ENCODE peak calls at places on chromosomes 4 and X, in nine cellular contexts. P is H1, E is esophagus muscularis mucosa, H is tibial artery, K is GM12878, S is adrenal gland, Z is ascending aorta, M is uterus, Q is endodermal cell. V is an unnamed sample. For H3K4me1, the result is how much of the 10 kb centered on the place peaks cover.

GRCh38 chr4:37644962-37645361 is 41.2 kb downstream of the RELL1 start:
- DNase-seq in P (no peak), E (no peak), H (peak), K (no peak), S (no peak), Z (no peak), M (no peak), Q (no peak), V (no peak)

GRCh38 chrX:40062525-40063193 is 35.1 kb downstream of the BCOR start:
- DNase-seq in P (no peak), E (no peak), H (no peak), K (no peak), S (no peak), Z (peak), M (no peak), Q (no peak), V (no peak)

GRCh38 chrX:333611-334311 is 15.2 kb upstream of the GTPBP6 start:
- DNase-seq in P (no peak), E (no peak), H (no peak), K (no peak), S (no peak), Z (no peak), M (no peak), Q (no peak), V (peak)

GRCh38 chrX:38552721-38553120 is 8.6 kb upstream of the TSPAN7 start:
- DNase-seq in P (no peak), E (no peak), H (no peak), K (no peak), S (no peak), Z (no peak), M (no peak), Q (no peak), V (no peak)

GRCh38 chrX:84339507-84340364 is 151.7 kb upstream of the RPS6KA6 start:
- DNase-seq in P (no peak), E (no peak), H (no peak), K (no peak), S (no peak), Z (no peak), M (no peak), Q (no peak), V (no peak)

GRCh38 chr4:89300490-89300889 is 7.1 kb downstream of the GPRIN3 start:
- DNase-seq in P (no peak), E (no peak), H (no peak), K (no peak), S (no peak), Z (no peak), M (no peak), Q (no peak), V (no peak)

GRCh38 chrX:110226931-110227330 is 91.0 kb downstream of the AMMECR1 start:
- DNase-seq in P (no peak), E (no peak), H (no peak), K (no peak), S (no peak), Z (no peak), M (no peak), Q (no peak), V (no peak)

GRCh38 chr4:88814043-88814617 is 116.5 kb upstream of the NAP1L5 start:
- DNase-seq in P (no peak), E (no peak), H (no peak), K (no peak), S (no peak), Z (no peak), M (no peak), Q (peak), V (no peak)

GRCh38 chr4:19300213-19300612 is 951.5 kb upstream of the SLIT2 start:
- DNase-seq in P (no peak), E (no peak), H (no peak), K (no peak), S (no peak), Z (no peak), M (no peak), Q (no peak), V (no peak)

GRCh38 chrX:72532371-72532770 is 40.3 kb downstream of the HDAC8 start:
- DNase-seq in P (no peak), E (no peak), H (no peak), K (no peak), S (no peak), Z (no peak), M (no peak), Q (no peak), V (no peak)

GRCh38 chr4:121181493-121181892 is 17.4 kb upstream of the TNIP3 start:
- DNase-seq in P (no peak), E (no peak), H (no peak), K (no peak), S (no peak), Z (no peak), M (no peak), Q (no peak), V (no peak)

GRCh38 chrX:116873678-116874077 is 410.9 kb upstream of the CT83 start:
- DNase-seq in P (no peak), E (no peak), H (no peak), K (no peak), S (no peak), Z (no peak), M (no peak), Q (no peak), V (no peak)

GRCh38 chrX:23952984-23953907 is 45.4 kb downstream of the CXorf58 start:
- DNase-seq in P (no peak), E (no peak), H (no peak), K (peak), S (no peak), Z (no peak), M (no peak), Q (peak), V (no peak)

GRCh38 chr4:158122501-158122900 is 50.3 kb downstream of the GASK1B start:
- DNase-seq in P (no peak), E (no peak), H (no peak), K (no peak), S (no peak), Z (no peak), M (no peak), Q (no peak), V (no peak)

GRCh38 chr4:5863461-5864113 is 29.3 kb downstream of the CRMP1 start:
- DNase-seq in P (no peak), E (no peak), H (no peak), K (no peak), S (peak), Z (no peak), M (no peak), Q (no peak), V (no peak)

GRCh38 chr4:119299221-119300071 is 22.5 kb downstream of the FABP2 start:
- DNase-seq in P (no peak), E (no peak), H (no peak), K (peak), S (no peak), Z (no peak), M (no peak), Q (peak), V (no peak)

GRCh38 chr4:119313237-119313636 is 8.7 kb downstream of the FABP2 start:
- DNase-seq in P (no peak), E (no peak), H (no peak), K (no peak), S (no peak), Z (no peak), M (no peak), Q (no peak), V (no peak)

GRCh38 chrX:112691361-112691760 is 11.6 kb upstream of the LHFPL1 start:
- DNase-seq in P (no peak), E (no peak), H (no peak), K (no peak), S (no peak), Z (no peak), M (no peak), Q (no peak), V (no peak)

GRCh38 chr4:78079701-78080430 is 22.7 kb downstream of the FRAS1 start:
- DNase-seq in P (no peak), E (no peak), H (no peak), K (no peak), S (no peak), Z (no peak), M (no peak), Q (no peak), V (no peak)

GRCh38 chrX:13200398-13200797 is 119.5 kb downstream of the ATXN3L start:
- DNase-seq in P (no peak), E (no peak), H (no peak), K (no peak), S (no peak), Z (no peak), M (no peak), Q (no peak), V (no peak)

GRCh38 chrX:13196778-13197177 is 123.1 kb downstream of the ATXN3L start:
- DNase-seq in P (no peak), E (no peak), H (no peak), K (no peak), S (no peak), Z (no peak), M (no peak), Q (no peak), V (no peak)

GRCh38 chrX:13201605-13202219 is 118.1 kb downstream of the ATXN3L start:
- DNase-seq in P (no peak), E (no peak), H (no peak), K (no peak), S (no peak), Z (no peak), M (no peak), Q (peak), V (no peak)

GRCh38 chrX:13198762-13199064 is 121.1 kb downstream of the ATXN3L start:
- DNase-seq in P (no peak), E (no peak), H (no peak), K (no peak), S (no peak), Z (no peak), M (no peak), Q (no peak), V (no peak)

DNA sequence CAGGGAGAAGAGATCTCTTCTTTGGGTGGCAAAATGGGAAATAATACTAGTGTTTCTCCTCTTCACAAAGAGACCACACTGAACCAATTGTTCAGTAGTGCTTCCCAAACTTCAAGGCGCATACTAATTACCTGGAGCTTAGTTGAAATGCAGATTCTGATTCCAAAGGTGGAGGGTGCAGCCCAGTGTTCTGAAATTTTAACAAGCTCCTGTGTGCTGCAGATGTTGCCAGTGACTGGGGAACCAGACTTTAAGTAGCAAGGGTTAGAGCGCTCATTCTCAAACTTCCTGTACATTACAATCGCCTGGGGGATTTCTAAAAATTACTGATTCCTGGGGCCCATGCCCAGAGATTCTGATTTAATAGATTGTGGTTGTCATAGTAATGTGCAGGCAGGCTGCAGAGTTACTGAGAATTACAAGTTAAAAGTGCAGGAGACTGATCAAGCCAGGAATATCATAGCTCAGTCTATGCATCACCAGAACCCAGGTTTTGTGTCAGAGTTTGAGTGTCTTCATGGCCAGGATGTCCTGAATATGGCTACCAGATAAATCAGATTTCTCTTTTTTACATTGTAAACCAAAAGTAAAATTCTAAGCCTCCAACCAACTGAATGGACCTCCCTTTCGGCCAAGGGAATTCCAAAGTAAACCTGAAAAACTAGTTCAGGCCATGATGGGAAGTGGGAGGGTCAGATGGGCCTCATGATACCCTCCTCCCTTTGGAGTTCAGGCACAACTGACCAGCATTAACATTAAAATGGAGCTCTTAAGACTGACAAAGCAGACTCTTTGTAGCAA is 121.7 kb downstream of the ATXN3L start:
- DNase-seq in P (peak), E (no peak), H (no peak), K (no peak), S (no peak), Z (no peak), M (no peak), Q (peak), V (no peak)
- H3K27ac ChIP-seq in P (peak), E (no peak), H (no peak), K (no peak), S (no peak), Z (no peak), M (no peak), Q (no peak), V (no peak)

DNA sequence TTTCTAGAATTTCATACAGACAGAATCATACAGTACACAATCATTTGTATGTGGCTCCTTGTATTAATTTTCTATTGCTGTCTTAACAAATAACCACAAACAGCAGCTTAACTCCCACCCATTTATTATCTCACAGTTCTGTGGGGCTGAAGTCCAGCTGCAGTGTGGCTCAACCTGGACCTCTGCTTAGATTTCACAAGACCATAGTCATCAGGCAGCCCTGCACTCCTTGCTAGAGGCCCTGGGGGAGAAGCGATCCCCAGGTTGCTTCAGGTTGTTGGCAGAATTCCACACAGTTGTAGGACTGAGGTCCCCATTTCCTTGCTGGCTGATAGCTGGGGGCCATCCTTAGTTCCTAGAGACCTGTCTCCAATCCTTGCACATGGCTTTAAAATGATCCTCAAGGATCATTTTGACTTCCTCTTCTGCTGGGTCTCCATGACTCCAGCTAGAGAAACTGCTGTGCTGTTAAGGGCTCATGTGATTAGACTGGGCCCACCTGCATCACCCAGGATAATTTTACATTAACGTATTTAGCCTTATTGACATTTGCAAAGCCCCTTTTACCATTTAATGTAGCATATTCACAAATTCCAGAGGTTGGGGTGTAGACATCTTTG is 60.9 kb upstream of the SMAD1 start:
- DNase-seq in P (no peak), E (no peak), H (no peak), K (no peak), S (no peak), Z (no peak), M (no peak), Q (no peak), V (no peak)
- H3K4me1 ChIP-seq in P (under half), E (under half), H (under half), K (under half), S (under half), Z (under half), M (under half), Q (under half), V (under half)

GRCh38 chr4:153156263-153156662 is 48.0 kb upstream of the TRIM2 start:
- DNase-seq in P (no peak), E (no peak), H (no peak), K (no peak), S (no peak), Z (no peak), M (no peak), Q (peak), V (no peak)
- TF ChIP-seq CTCF in P (peak), E (no peak), H (no peak), K (peak), S (no peak), Z (no peak), M (no peak), Q (peak), V (no peak)

GRCh38 chr4:113620032-113620431 is 141.5 kb downstream of the CAMK2D start:
- DNase-seq in P (no peak), E (no peak), H (no peak), K (no peak), S (no peak), Z (no peak), M (no peak), Q (no peak), V (no peak)
- H3K27ac ChIP-seq in P (no peak), E (no peak), H (no peak), K (no peak), S (no peak), Z (no peak), M (no peak), Q (no peak), V (no peak)